ENCODE peak calls at places on chromosomes 16 and 17, in ten cellular contexts. X is EL; E is NCI-H226; I is aorta; F is nephron progenitor cell; N is stomach; Y is fibroblast of the aortic adventitia; S is activated gamma-delta T cell treated with Interleukin-2 at 50 U/mL for 16 hours; G is right atrium auricular region; C is effector memory CD4-positive, alpha-beta T cell. H is an unnamed sample.
A peak's percentile ranks its signal among the peaks of the same experiment; 100 is the strongest.

GRCh38 chr17:74842146-74842598 is 17.5 kb downstream of the GRIN2C start:
- DNase-seq in C (no peak), E (no peak), G (no peak), X (peak; percentile 38), I (no peak), N (no peak), F (no peak), S (no peak), Y (no peak), H (peak; percentile 70)

GRCh38 chr17:3984719-3985444 is 20.6 kb upstream of the ATP2A3 start:
- DNase-seq in X (no peak), I (no peak), F (no peak), E (no peak), G (no peak), N (no peak), Y (no peak), S (no peak), C (no peak), H (no peak)

GRCh38 chr16:50209548-50210265 is 56.6 kb downstream of the TENT4B start:
- DNase-seq in N (no peak), Y (no peak), I (no peak), F (no peak), G (no peak), X (no peak), C (no peak), S (no peak), E (no peak), H (peak; percentile 41)

GRCh38 chr17:57600092-57600491 is 145.0 kb downstream of the CCDC182 start:
- DNase-seq in Y (no peak), S (peak; percentile 55), E (peak; percentile 47), C (peak; percentile 9), G (no peak), F (no peak), N (no peak), I (no peak), X (no peak), H (no peak)

GRCh38 chr17:28112199-28112995 is 69.9 kb downstream of the NLK start:
- DNase-seq in C (no peak), X (peak; percentile 65), Y (peak; percentile 58), G (no peak), F (no peak), I (no peak), S (no peak), N (no peak), E (no peak), H (no peak)

GRCh38 chr17:75295220-75296158 is 6.3 kb upstream of the SLC25A19 start:
- DNase-seq in N (no peak), E (no peak), F (no peak), X (no peak), Y (no peak), S (no peak), C (no peak), G (no peak), I (no peak), H (no peak)

GRCh38 chr16:15494231-15494630 is 59.8 kb downstream of the BMERB1 start:
- DNase-seq in X (peak; percentile 49), C (no peak), G (no peak), N (no peak), F (no peak), S (no peak), Y (peak; percentile 61), I (no peak), E (no peak), H (no peak)

GRCh38 chr16:69123894-69124293 is 8.5 kb downstream of the CHTF8 start:
- DNase-seq in F (peak; percentile 65), X (peak; percentile 76), G (no peak), N (peak; percentile 57), E (peak; percentile 41), C (peak; percentile 53), I (no peak), S (peak; percentile 67), Y (peak; percentile 83), H (peak; percentile 64)

GRCh38 chr16:2841606-2842339 is 11.7 kb downstream of the ZG16B start:
- DNase-seq in I (no peak), G (no peak), C (no peak), E (no peak), Y (no peak), N (no peak), S (no peak), F (no peak), X (no peak), H (no peak)

GRCh38 chr17:38925263-38925995 is at the start of gene LASP1NB:
- DNase-seq in Y (peak; percentile 83), F (peak; percentile 65), S (peak; percentile 47), X (no peak), E (no peak), N (peak; percentile 25), G (peak; percentile 64), I (no peak), C (no peak), H (no peak)

GRCh38 chr16:49918257-49918656 is 62.3 kb upstream of the ZNF423 start:
- DNase-seq in Y (no peak), I (no peak), X (no peak), C (no peak), N (no peak), G (no peak), S (no peak), F (no peak), E (no peak), H (peak; percentile 16)

H was measured in WERI-Rb-1.